ENCODE peak calls at places on chromosome 2, in four cellular contexts. B is hippocampal formation; N is activated CD4-positive, alpha-beta T cell treated with anti-CD3 and anti-CD28 coated beads for 48 hours; R is BE2C. Y is an unnamed sample.

GRCh38 chr2:221490506-221491060 is 81.5 kb downstream of the EPHA4 start:
- DNase-seq in B (no peak), R (no peak), N (no peak), Y (no peak)

GRCh38 chr2:144358979-144359541 is 160.9 kb downstream of the ZEB2 start:
- DNase-seq in R (no peak), B (no peak), N (peak), Y (peak)

GRCh38 chr2:154638768-154639167 is 59.7 kb upstream of the KCNJ3 start:
- DNase-seq in R (no peak), N (no peak), B (no peak), Y (no peak)

GRCh38 chr2:28055325-28055970 is 164.9 kb downstream of the BABAM2 start:
- DNase-seq in R (no peak), B (no peak), N (no peak), Y (peak)

GRCh38 chr2:226387499-226387942 is 412.1 kb downstream of the IRS1 start:
- DNase-seq in N (no peak), B (no peak), R (no peak), Y (peak)

GRCh38 chr2:163469561-163469962 is 266.2 kb downstream of the FIGN start:
- DNase-seq in R (no peak), N (no peak), B (peak), Y (peak)

GRCh38 chr2:233051241-233052149 is 8.6 kb upstream of the INPP5D start:
- DNase-seq in N (no peak), R (no peak), B (no peak), Y (peak)

GRCh38 chr2:72143441-72144356 is 4.0 kb downstream of the CYP26B1 start:
- DNase-seq in B (no peak), R (no peak), N (peak), Y (no peak)

GRCh38 chr2:54503192-54503591 is 47.1 kb downstream of the SPTBN1 start:
- DNase-seq in R (peak), N (peak), B (no peak), Y (peak)

GRCh38 chr2:134142903-134143302 is 111.0 kb upstream of the MGAT5 start:
- DNase-seq in B (no peak), N (no peak), R (no peak), Y (peak)

GRCh38 chr2:28408764-28409599 is 16.3 kb downstream of the FOSL2 start:
- DNase-seq in N (peak), R (no peak), B (no peak), Y (no peak)

GRCh38 chr2:236824836-236825235 is 255.2 kb downstream of the ACKR3 start:
- DNase-seq in R (no peak), N (no peak), B (no peak), Y (no peak)

GRCh38 chr2:218870984-218871344 is 9.7 kb upstream of the WNT10A start:
- DNase-seq in N (peak), R (no peak), B (no peak), Y (no peak)

GRCh38 chr2:194383404-194383803 is 1273.6 kb upstream of the SLC39A10 start:
- DNase-seq in N (no peak), B (no peak), R (no peak), Y (peak)

GRCh38 chr2:131413148-131413747 is 49.3 kb upstream of the RAB6D start:
- DNase-seq in R (no peak), B (peak), N (peak), Y (peak)

GRCh38 chr2:439077-439476 is 151.2 kb upstream of the ALKAL2 start:
- DNase-seq in R (peak), N (no peak), B (no peak), Y (no peak)

GRCh38 chr2:240131941-240132650 is 4.0 kb downstream of the COPS9 start:
- DNase-seq in R (peak), B (no peak), N (peak), Y (no peak)

GRCh38 chr2:201644001-201644400 is 698 bp upstream of the TMEM237 start:
- DNase-seq in R (no peak), B (no peak), N (no peak), Y (peak)

GRCh38 chr2:100759901-100760300 is 60.0 kb upstream of the NPAS2 start:
- DNase-seq in R (no peak), B (no peak), N (no peak), Y (no peak)

GRCh38 chr2:232103140-232103737 is 141.7 kb downstream of the DIS3L2 start:
- DNase-seq in N (no peak), R (no peak), B (no peak), Y (peak)

GRCh38 chr2:169230204-169230603 is 132.1 kb downstream of the LRP2 start:
- DNase-seq in N (no peak), B (no peak), R (no peak), Y (no peak)

GRCh38 chr2:19460761-19461160 is 102.3 kb upstream of the OSR1 start:
- DNase-seq in B (no peak), N (no peak), R (no peak), Y (no peak)

GRCh38 chr2:23330214-23330613 is 54.8 kb upstream of the KLHL29 start:
- DNase-seq in B (no peak), N (peak), R (no peak), Y (peak)

Y was measured in fibroblast of mammary gland.